ENCODE peak calls at places on chromosomes 11 and 22, in six cellular contexts. Y, R, U, L, X and K are unnamed samples.

GRCh38 chr11:17550455-17551346 is 3.6 kb downstream of the OTOG start:
- DNase-seq in Y (peak), R (no peak), U (no peak), L (no peak), X (no peak), K (no peak)

GRCh38 chr11:29005401-29005980 is 897.3 kb downstream of the METTL15 start:
- DNase-seq in Y (no peak), R (peak), U (no peak), L (no peak), X (no peak), K (no peak)

GRCh38 chr11:114308689-114309089 is 12.5 kb downstream of the NNMT start:
- DNase-seq in Y (peak), R (no peak), U (no peak), L (no peak), X (no peak), K (no peak)

GRCh38 chr11:63775221-63775620 is 6.6 kb upstream of the ZFTA start:
- DNase-seq in Y (peak), R (no peak), U (peak), L (no peak), X (no peak), K (no peak)

GRCh38 chr11:76124905-76125566 is 81.3 kb downstream of the WNT11 start:
- DNase-seq in Y (peak), R (no peak), U (no peak), L (no peak), X (no peak), K (no peak)

GRCh38 chr11:1422481-1422880 is 32.7 kb downstream of the BRSK2 start:
- DNase-seq in Y (no peak), R (no peak), U (no peak), L (no peak), X (no peak), K (no peak)

GRCh38 chr11:27402450-27402849 is 39.4 kb upstream of the CCDC34 start:
- DNase-seq in Y (no peak), R (no peak), U (no peak), L (no peak), X (no peak), K (no peak)

GRCh38 chr11:64923151-64923661 is 1.3 kb upstream of the PPP2R5B start:
- DNase-seq in Y (no peak), R (no peak), U (no peak), L (no peak), X (no peak), K (no peak)

GRCh38 chr22:40302149-40302548 is 44.2 kb upstream of the ADSL start:
- DNase-seq in Y (no peak), R (no peak), U (no peak), L (no peak), X (no peak), K (no peak)

DNA sequence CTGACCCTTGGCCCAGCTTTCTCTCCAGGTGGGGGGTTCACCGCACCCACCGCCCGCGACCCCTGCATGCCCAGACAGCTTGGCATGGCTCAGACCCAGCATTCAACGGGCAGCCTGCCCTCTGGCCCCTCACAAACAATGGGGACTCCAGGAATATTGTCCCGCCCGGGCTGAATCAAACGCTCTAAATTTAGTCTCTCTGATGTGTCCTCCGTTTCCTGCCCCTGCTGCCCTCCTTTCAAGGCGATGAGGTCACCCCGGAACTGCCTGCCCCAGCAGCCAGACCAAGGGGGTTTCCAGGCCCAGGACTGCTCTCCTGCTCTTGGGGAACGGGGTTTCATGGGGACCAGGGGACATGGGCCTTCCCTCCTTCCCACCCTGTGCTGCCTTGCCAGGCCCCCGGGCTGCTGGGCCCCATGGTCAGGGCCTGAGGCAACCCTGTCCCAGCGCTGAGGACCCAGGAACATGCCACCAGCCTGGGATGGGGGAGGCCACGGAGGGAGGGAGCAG is 10.1 kb upstream of the PDGFB start:
- DNase-seq in Y (peak), R (no peak), U (peak), L (no peak), X (peak), K (no peak)
- H3K14ac ChIP-seq in Y (no peak), R (peak), U (peak), L (no peak), X (peak), K (peak)

DNA sequence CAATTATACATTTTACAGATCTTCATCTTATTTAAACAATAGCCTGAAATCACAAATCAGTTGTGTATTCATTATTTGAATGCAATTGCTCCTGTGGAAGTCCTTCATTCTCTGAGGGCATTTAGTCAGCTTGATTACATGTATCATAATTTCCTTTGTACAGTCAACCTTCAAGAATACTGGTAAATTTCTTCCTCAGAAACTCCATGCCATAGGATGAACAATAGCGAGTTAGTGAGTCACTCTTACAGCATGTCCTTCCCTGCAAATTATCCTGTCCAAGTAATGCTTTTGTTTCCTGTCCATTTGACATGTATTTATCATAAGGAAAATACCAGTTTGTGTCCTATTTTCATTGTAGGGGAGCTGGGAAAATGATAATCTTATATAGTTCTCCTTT is 3.8 kb downstream of the OR10S1 start:
- DNase-seq in Y (peak), R (no peak), U (peak), L (no peak), X (no peak), K (no peak)
- H3K14ac ChIP-seq in Y (no peak), R (no peak), U (no peak), L (no peak), X (no peak), K (no peak)

GRCh38 chr11:87391501-87391900 is 353.8 kb downstream of the TMEM135 start:
- DNase-seq in Y (no peak), R (no peak), U (no peak), L (no peak), X (no peak), K (no peak)
- H3K14ac ChIP-seq in Y (no peak), R (no peak), U (no peak), L (no peak), X (no peak), K (no peak)

GRCh38 chr22:32710896-32711295 is 90.6 kb upstream of the TIMP3 start:
- DNase-seq in Y (no peak), R (no peak), U (no peak), L (no peak), X (peak), K (no peak)
- H3K14ac ChIP-seq in Y (no peak), R (no peak), U (no peak), L (no peak), X (no peak), K (no peak)

GRCh38 chr11:130178441-130178971 is 18.9 kb downstream of the ST14 start:
- DNase-seq in Y (no peak), R (no peak), U (peak), L (no peak), X (no peak), K (no peak)

GRCh38 chr11:130175898-130176297 is 16.3 kb downstream of the ST14 start:
- DNase-seq in Y (no peak), R (no peak), U (no peak), L (no peak), X (no peak), K (no peak)

GRCh38 chr11:130171534-130171933 is 12.0 kb downstream of the ST14 start:
- DNase-seq in Y (no peak), R (no peak), U (no peak), L (no peak), X (no peak), K (no peak)

GRCh38 chr11:130177782-130178181 is 18.2 kb downstream of the ST14 start:
- DNase-seq in Y (no peak), R (no peak), U (no peak), L (no peak), X (no peak), K (no peak)

DNA sequence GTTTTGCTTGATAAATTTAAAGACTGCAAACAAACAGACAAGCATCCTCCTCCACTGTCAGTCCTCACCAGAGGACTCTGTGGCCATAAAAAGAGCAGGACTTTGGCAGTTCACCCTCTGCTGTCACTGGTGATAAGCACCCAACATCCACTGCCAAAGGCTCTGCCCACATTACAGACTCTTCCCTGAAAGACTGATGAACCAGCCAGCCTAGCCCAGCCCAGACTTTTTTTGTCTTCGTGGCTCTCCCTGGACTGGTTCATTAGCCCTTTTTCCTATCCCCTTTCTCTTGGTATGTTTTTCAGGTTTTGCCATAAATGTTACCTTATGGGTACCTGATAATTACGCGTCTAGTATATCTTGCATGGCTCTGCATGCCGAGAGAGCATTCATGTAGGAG is 15.1 kb downstream of the ST14 start:
- DNase-seq in Y (no peak), R (no peak), U (no peak), L (no peak), X (no peak), K (no peak)
- H3K14ac ChIP-seq in Y (no peak), R (no peak), U (no peak), L (no peak), X (no peak), K (no peak)

GRCh38 chr22:17764036-17764435 is 10.2 kb downstream of the BID start:
- DNase-seq in Y (no peak), R (no peak), U (no peak), L (no peak), X (no peak), K (no peak)

DNA sequence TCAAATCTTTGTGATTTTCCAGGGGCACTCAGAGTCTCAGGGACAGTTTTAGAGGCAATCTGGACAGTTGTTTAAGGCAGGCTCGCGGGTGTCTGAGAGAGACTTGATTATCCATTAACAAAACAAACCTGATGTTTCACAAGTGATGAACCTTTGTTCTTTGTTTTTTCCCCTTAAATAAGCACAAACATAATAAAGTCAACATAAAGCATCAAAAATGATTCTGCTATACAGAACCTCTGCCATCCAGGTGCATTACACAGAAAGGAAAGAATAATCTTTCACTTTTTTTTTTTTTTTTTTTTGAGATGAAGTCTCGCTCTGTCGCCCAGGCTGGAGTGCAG is 13.2 kb downstream of the BID start:
- DNase-seq in Y (no peak), R (no peak), U (no peak), L (no peak), X (no peak), K (no peak)
- H3K14ac ChIP-seq in Y (no peak), R (no peak), U (no peak), L (no peak), X (no peak), K (no peak)

GRCh38 chr22:46657996-46658947 is 38.1 kb downstream of the GRAMD4 start:
- DNase-seq in Y (no peak), R (no peak), U (no peak), L (no peak), X (no peak), K (no peak)
- H3K14ac ChIP-seq in Y (no peak), R (no peak), U (no peak), L (no peak), X (no peak), K (no peak)

DNA sequence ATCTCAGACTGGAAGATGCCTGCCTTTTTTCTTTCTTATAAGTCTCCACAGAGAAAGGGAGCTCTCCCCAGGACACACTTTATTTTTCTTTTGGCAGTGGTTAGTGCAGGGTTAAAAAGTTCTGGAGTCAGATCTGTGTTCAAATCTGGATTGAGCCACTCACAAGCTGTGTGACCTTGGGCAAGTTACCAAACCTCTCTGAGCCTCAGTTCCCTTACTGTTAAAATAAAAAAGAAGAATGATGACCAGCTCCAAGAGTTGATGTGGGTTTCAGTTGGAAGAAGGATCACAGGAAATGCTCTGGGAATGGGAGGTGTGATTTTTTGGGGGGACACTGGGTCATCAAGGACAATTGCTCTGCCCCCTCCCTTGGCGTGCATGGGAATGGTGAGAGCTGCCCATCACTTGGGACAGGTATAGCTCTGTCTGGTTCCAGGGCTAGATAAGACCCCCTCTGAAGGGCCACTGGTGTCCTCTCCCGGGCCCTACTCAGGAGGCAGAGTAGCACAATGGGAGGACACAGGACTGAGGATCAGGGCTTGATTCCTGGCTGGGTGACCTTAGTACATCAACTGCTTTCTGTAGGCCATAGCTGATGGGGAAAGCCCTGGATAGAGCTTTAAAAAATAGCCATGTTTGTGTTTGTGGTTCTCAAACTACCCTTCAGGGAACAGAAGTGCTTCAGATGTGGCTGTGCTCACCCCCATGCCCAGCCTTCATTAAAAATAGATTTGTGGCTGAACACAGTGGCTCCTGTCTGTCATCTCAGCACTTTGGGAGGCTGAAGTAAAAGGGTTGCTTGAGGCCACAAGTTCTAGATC is 228.3 kb downstream of the MIAT start:
- DNase-seq in Y (no peak), R (no peak), U (no peak), L (peak), X (no peak), K (no peak)
- H3K14ac ChIP-seq in Y (no peak), R (no peak), U (no peak), L (no peak), X (no peak), K (no peak)

GRCh38 chr11:118106789-118107335 is 20.1 kb upstream of the SMIM35 start:
- DNase-seq in Y (no peak), R (no peak), U (no peak), L (no peak), X (peak), K (no peak)
- H3K14ac ChIP-seq in Y (no peak), R (no peak), U (no peak), L (no peak), X (no peak), K (no peak)

GRCh38 chr22:26894362-26894761 is 237.0 kb downstream of the MIAT start:
- DNase-seq in Y (peak), R (no peak), U (peak), L (no peak), X (no peak), K (no peak)
- H3K14ac ChIP-seq in Y (no peak), R (no peak), U (peak), L (no peak), X (no peak), K (no peak)